ENCODE peak calls at places on chromosomes 12 and 14, in six cellular contexts. R is uterus; L is brain microvascular endothelial cell; Q is naive thymus-derived CD4-positive, alpha-beta T cell; Z is cardiac muscle cell; V is spleen. K is an unnamed sample.

GRCh38 chr14:97806871-97807270 is 1009.7 kb downstream of the VRK1 start:
- DNase-seq in V (no peak), R (no peak), Z (no peak), Q (no peak), L (no peak), K (no peak)

GRCh38 chr12:67989184-67989965 is at the start of gene IFNG-AS1:
- DNase-seq in L (no peak), Q (no peak), R (no peak), Z (no peak), V (no peak), K (no peak)

GRCh38 chr12:133202493-133203343 is 21.4 kb downstream of the ZNF268 start:
- DNase-seq in Q (no peak), L (no peak), V (no peak), Z (no peak), R (no peak), K (no peak)

GRCh38 chr12:54139030-54139429 is 49.8 kb downstream of the SMUG1 start:
- DNase-seq in L (no peak), V (no peak), Q (no peak), R (no peak), Z (no peak), K (no peak)

GRCh38 chr12:121508533-121508932 is 72.3 kb downstream of the KDM2B start:
- DNase-seq in L (no peak), Z (no peak), V (no peak), R (no peak), Q (no peak), K (no peak)

GRCh38 chr12:84034891-84035290 is 877.7 kb downstream of the SLC6A15 start:
- DNase-seq in R (no peak), L (no peak), Q (no peak), V (no peak), Z (no peak), K (no peak)

GRCh38 chr12:111406474-111407370 is 999 bp downstream of the SH2B3 start:
- DNase-seq in Z (peak; percentile 64), V (peak; percentile 91), R (no peak), Q (peak; percentile 75), L (no peak), K (peak; percentile 67)

GRCh38 chr12:121214171-121214777 is 4.3 kb downstream of the P2RX4 start:
- DNase-seq in L (peak; percentile 20), Q (no peak), V (no peak), Z (no peak), R (no peak), K (no peak)

GRCh38 chr14:55129428-55130193 is 559 bp downstream of the LGALS3 start:
- DNase-seq in R (peak; percentile 68), Z (peak; percentile 51), V (peak; percentile 90), L (peak; percentile 73), Q (peak; percentile 20), K (no peak)

GRCh38 chr14:63174760-63175191 is 29.5 kb upstream of the RHOJ start:
- DNase-seq in R (no peak), Z (peak; percentile 58), L (peak; percentile 80), Q (no peak), V (no peak), K (no peak)

GRCh38 chr12:70774055-70774454 is 136.8 kb upstream of the PTPRB start:
- DNase-seq in Z (no peak), L (peak; percentile 30), V (no peak), R (no peak), Q (no peak), K (no peak)

GRCh38 chr12:108129017-108129812 is at the start of gene WSCD2:
- DNase-seq in Z (peak; percentile 84), V (no peak), Q (no peak), R (peak; percentile 67), L (peak; percentile 1), K (no peak)

GRCh38 chr12:108126212-108126611 is 2.9 kb upstream of the WSCD2 start:
- DNase-seq in Q (no peak), V (no peak), R (no peak), L (no peak), Z (no peak), K (no peak)

GRCh38 chr12:108126990-108127468 is 2.1 kb upstream of the WSCD2 start:
- DNase-seq in Z (no peak), L (no peak), R (peak; percentile 43), Q (no peak), V (no peak), K (no peak)

GRCh38 chr12:108128221-108129016 is 669 bp upstream of the WSCD2 start:
- DNase-seq in L (no peak), V (no peak), Z (no peak), R (no peak), Q (no peak), K (no peak)

GRCh38 chr12:108127654-108128053 is 1.4 kb upstream of the WSCD2 start:
- DNase-seq in R (no peak), Z (no peak), Q (no peak), V (no peak), L (no peak), K (no peak)
- H3K27me3 ChIP-seq in R (no peaks in the 10 kb centered on the region), Z (peaks cover 4% of the 10 kb centered on the region), Q (no peaks in the 10 kb centered on the region), V (peaks cover 65% of the 10 kb centered on the region), L (peaks cover 12% of the 10 kb centered on the region), K (peaks cover 4% of the 10 kb centered on the region)

DNA sequence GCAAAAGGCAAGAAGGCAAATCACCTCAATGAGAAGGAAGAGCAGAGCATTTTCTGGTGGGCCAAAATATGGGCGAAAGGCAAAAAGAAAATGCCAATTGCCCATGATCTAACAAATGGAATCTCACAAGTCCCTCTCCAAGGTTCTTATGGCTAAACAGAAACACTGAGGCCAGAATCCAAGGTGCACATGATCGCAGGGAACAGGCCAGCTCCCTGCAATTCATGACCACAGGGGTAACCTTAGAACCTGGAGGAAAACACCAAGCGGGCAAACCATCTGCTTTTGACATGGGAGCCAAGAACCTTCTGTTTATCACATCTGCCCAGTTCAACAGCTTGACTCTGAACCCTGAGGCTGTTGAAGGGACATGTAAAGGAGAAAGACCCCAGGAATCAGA is 60.0 kb downstream of the NT5DC3 start:
- DNase-seq in L (no peak), Z (no peak), V (no peak), Q (no peak), R (no peak), K (no peak)
- H3K36me3 ChIP-seq in L (peaks cover 16% of the 10 kb centered on the region), Z (no peaks in the 10 kb centered on the region), V (peaks cover 5% of the 10 kb centered on the region), Q (no peaks in the 10 kb centered on the region), R (no peaks in the 10 kb centered on the region), K (no peaks in the 10 kb centered on the region)

DNA sequence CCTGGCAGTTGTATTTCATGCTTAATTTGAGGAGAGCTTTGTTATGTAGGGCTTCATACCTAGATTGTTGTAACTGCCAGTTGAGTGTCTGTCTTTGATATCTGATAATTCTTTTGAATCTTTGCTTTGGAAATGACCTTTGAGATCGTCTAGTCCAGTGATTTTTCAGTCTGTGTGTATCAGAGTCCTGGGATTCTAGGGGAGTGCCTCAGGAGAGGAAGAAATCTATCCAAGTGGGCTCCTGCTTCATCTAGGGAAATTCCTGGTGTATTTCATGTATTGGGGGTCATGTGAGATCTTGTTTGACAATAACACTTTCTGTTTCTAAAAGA is 98.6 kb downstream of the FIGNL2 start:
- DNase-seq in Q (no peak), R (no peak), L (no peak), Z (no peak), V (no peak), K (no peak)
- H3K27me3 ChIP-seq in Q (no peaks in the 10 kb centered on the region), R (no peaks in the 10 kb centered on the region), L (no peaks in the 10 kb centered on the region), Z (no peaks in the 10 kb centered on the region), V (no peaks in the 10 kb centered on the region), K (no peaks in the 10 kb centered on the region)

GRCh38 chr14:88503754-88504406 is 50.9 kb downstream of the PTPN21 start:
- DNase-seq in Z (no peak), L (no peak), R (no peak), Q (no peak), V (no peak), K (no peak)

GRCh38 chr14:88504602-88505001 is 50.2 kb downstream of the PTPN21 start:
- DNase-seq in L (no peak), Z (peak; percentile 61), Q (no peak), R (no peak), V (no peak), K (no peak)

GRCh38 chr14:88505621-88506020 is 49.2 kb downstream of the PTPN21 start:
- DNase-seq in L (no peak), R (no peak), Q (no peak), V (no peak), Z (no peak), K (no peak)

GRCh38 chr14:88502740-88503139 is 52.1 kb downstream of the PTPN21 start:
- DNase-seq in Q (no peak), Z (no peak), R (no peak), L (no peak), V (no peak), K (no peak)

GRCh38 chr14:88507208-88507607 is 47.6 kb downstream of the PTPN21 start:
- DNase-seq in Q (no peak), R (no peak), Z (no peak), V (no peak), L (no peak), K (no peak)
- H3K36me3 ChIP-seq in Q (no peaks in the 10 kb centered on the region), R (no peaks in the 10 kb centered on the region), Z (no peaks in the 10 kb centered on the region), V (no peaks in the 10 kb centered on the region), L (peaks cover 4% of the 10 kb centered on the region), K (no peaks in the 10 kb centered on the region)

K was measured in DND-41.